ENCODE peak calls at places on chromosomes 2 and 18, in six cellular contexts. B is mesenchymal stem cell, M is trophoblast cell, O is IMR-90, J is H1, N is H9. V is an unnamed sample.

GRCh38 chr2:37683241-37683640 is 11.8 kb upstream of the CDC42EP3 start:
- DNase-seq in B (no peak), M (no peak), O (no peak), J (no peak), N (no peak), V (no peak)

GRCh38 chr2:46318579-46319460 is 21.6 kb downstream of the EPAS1 start:
- DNase-seq in B (no peak), M (no peak), O (no peak), J (no peak), N (no peak), V (no peak)

GRCh38 chr2:79580175-79580574 is 67.3 kb downstream of the CTNNA2 start:
- DNase-seq in B (no peak), M (no peak), O (no peak), J (no peak), N (peak), V (no peak)

GRCh38 chr2:153946036-153946435 is 74.3 kb downstream of the GALNT13 start:
- DNase-seq in B (no peak), M (no peak), O (no peak), J (no peak), N (no peak), V (no peak)

GRCh38 chr2:72827999-72828646 is 2.3 kb upstream of the EXOC6B start:
- DNase-seq in B (peak), M (peak), O (peak), J (no peak), N (no peak), V (no peak)

GRCh38 chr2:218282173-218282991 is 9.9 kb downstream of the TMBIM1 start:
- DNase-seq in B (peak), M (peak), O (peak), J (no peak), N (no peak), V (no peak)

GRCh38 chr2:27174638-27175037 is 25.8 kb downstream of the TCF23 start:
- DNase-seq in B (peak), M (no peak), O (no peak), J (no peak), N (no peak), V (no peak)

GRCh38 chr2:56011624-56012023 is 88.0 kb upstream of the EFEMP1 start:
- DNase-seq in B (no peak), M (no peak), O (no peak), J (no peak), N (no peak), V (no peak)

GRCh38 chr2:30282081-30282480 is 50.7 kb downstream of the LBH start:
- DNase-seq in B (no peak), M (no peak), O (no peak), J (no peak), N (no peak), V (no peak)

GRCh38 chr18:27843783-27844415 is 333.0 kb downstream of the CDH2 start:
- DNase-seq in B (peak), M (no peak), O (peak), J (no peak), N (no peak), V (no peak)

GRCh38 chr2:137155351-137156104 is 390.2 kb downstream of the THSD7B start:
- DNase-seq in B (no peak), M (no peak), O (no peak), J (no peak), N (no peak), V (no peak)

GRCh38 chr18:41146301-41146700 is 808.7 kb upstream of the PIK3C3 start:
- DNase-seq in B (no peak), M (no peak), O (no peak), J (no peak), N (no peak), V (no peak)
- H4K91ac ChIP-seq in B (no peak), M (no peak), O (no peak), J (no peak), N (no peak), V (no peak)

GRCh38 chr2:226464380-226464779 is 335.2 kb downstream of the IRS1 start:
- DNase-seq in B (no peak), M (no peak), O (no peak), J (no peak), N (no peak), V (no peak)

GRCh38 chr2:226466124-226466523 is 333.5 kb downstream of the IRS1 start:
- DNase-seq in B (no peak), M (no peak), O (no peak), J (no peak), N (no peak), V (no peak)

GRCh38 chr2:226467221-226467620 is 332.4 kb downstream of the IRS1 start:
- DNase-seq in B (no peak), M (peak), O (no peak), J (no peak), N (no peak), V (no peak)

GRCh38 chr2:226467633-226468032 is 332.0 kb downstream of the IRS1 start:
- DNase-seq in B (no peak), M (no peak), O (no peak), J (no peak), N (no peak), V (no peak)

DNA sequence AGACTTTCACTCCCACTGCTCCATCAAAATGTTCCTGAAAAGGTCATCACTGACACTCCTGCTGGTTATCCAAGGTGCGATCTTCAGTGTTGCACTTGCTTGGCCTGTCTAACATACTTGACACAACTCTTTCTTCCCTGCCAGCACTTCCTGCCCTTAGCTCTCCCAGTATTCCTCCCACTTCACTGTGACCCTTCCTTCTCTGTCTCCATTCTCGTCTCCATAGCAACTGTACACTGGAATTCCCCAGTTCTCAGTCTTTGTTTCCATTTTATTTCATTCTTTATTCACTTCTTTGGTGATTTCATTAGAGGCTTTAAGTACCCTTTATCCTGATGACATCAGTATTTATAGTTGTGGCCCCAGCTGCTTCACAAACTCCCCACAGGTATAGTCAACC is 333.0 kb downstream of the IRS1 start:
- DNase-seq in B (peak), M (no peak), O (peak), J (no peak), N (no peak), V (no peak)
- H4K91ac ChIP-seq in B (no peak), M (no peak), O (peak), J (no peak), N (no peak), V (no peak)

GRCh38 chr2:2681085-2681484 is 350.0 kb upstream of the MYT1L start:
- DNase-seq in B (no peak), M (no peak), O (no peak), J (no peak), N (no peak), V (no peak)
- H4K91ac ChIP-seq in B (no peak), M (no peak), O (no peak), J (no peak), N (no peak), V (no peak)

GRCh38 chr18:10329116-10329515 is 125.3 kb upstream of the APCDD1 start:
- DNase-seq in B (peak), M (no peak), O (peak), J (no peak), N (no peak), V (no peak)

GRCh38 chr18:10332452-10332851 is 122.0 kb upstream of the APCDD1 start:
- DNase-seq in B (no peak), M (no peak), O (no peak), J (no peak), N (no peak), V (peak)

GRCh38 chr18:10330428-10330827 is 124.0 kb upstream of the APCDD1 start:
- DNase-seq in B (no peak), M (no peak), O (no peak), J (no peak), N (no peak), V (no peak)
- H4K91ac ChIP-seq in B (no peak), M (no peak), O (no peak), J (no peak), N (no peak), V (no peak)

GRCh38 chr2:61714210-61714609 is 139.7 kb downstream of the FAM161A start:
- DNase-seq in B (no peak), M (no peak), O (no peak), J (no peak), N (no peak), V (no peak)
- H4K91ac ChIP-seq in B (no peak), M (no peak), O (no peak), J (no peak), N (no peak), V (no peak)